ENCODE peak calls at places on chromosomes 5 and 9, in ten cellular contexts. I is A549, K is GM23338, M is neural progenitor cell, J is PC-3, E is MM.1S, P is hepatocyte, U is fibroblast of lung, Q is IMR-90, D is mammary epithelial cell. R is an unnamed sample.

GRCh38 chr5:163269624-163270023 is 167.8 kb upstream of the CCNG1 start:
- DNase-seq in Q (no peak), J (peak; percentile 77), I (peak; percentile 4), D (no peak), K (peak; percentile 45), U (no peak), M (peak; percentile 29), P (peak; percentile 46), E (peak; percentile 63), R (no peak)

GRCh38 chr9:1761807-1762206 is 253.3 kb upstream of the SMARCA2 start:
- DNase-seq in U (no peak), P (no peak), E (no peak), J (no peak), D (no peak), M (no peak), K (no peak), Q (no peak), I (no peak), R (no peak)

GRCh38 chr5:6461006-6461405 is 12.3 kb downstream of the UBE2QL1 start:
- DNase-seq in E (no peak), P (no peak), K (no peak), I (no peak), J (no peak), M (no peak), U (no peak), Q (no peak), D (no peak), R (no peak)

GRCh38 chr9:89677696-89678393 is 73.0 kb downstream of the GADD45G start:
- DNase-seq in K (peak; percentile 95), E (no peak), M (peak; percentile 94), I (no peak), J (no peak), Q (no peak), D (no peak), U (peak; percentile 15), P (no peak), R (no peak)

GRCh38 chr9:93148721-93149120 is 14.7 kb upstream of the NINJ1 start:
- DNase-seq in J (no peak), K (no peak), U (no peak), I (no peak), Q (no peak), E (no peak), P (no peak), D (no peak), M (no peak), R (no peak)

GRCh38 chr9:99000480-99001395 is 57.0 kb downstream of the COL15A1 start:
- DNase-seq in U (peak; percentile 76), D (peak; percentile 44), Q (peak; percentile 85), I (peak; percentile 70), M (peak; percentile 63), P (peak; percentile 77), J (peak; percentile 68), E (peak; percentile 55), K (peak; percentile 65), R (peak; percentile 85)

GRCh38 chr9:129964901-129965734 is 77.9 kb downstream of the FNBP1 start:
- DNase-seq in J (peak; percentile 54), M (peak; percentile 40), P (no peak), E (no peak), D (no peak), I (peak; percentile 39), Q (peak; percentile 93), K (peak; percentile 51), U (peak; percentile 84), R (no peak)

GRCh38 chr5:52811067-52811749 is 23.5 kb downstream of the ITGA1 start:
- DNase-seq in P (peak; percentile 12), E (no peak), Q (peak; percentile 77), M (no peak), I (peak; percentile 60), U (peak; percentile 71), K (no peak), J (peak; percentile 49), D (peak; percentile 29), R (no peak)

GRCh38 chr5:3010301-3010952 is 258.9 kb upstream of the IRX2 start:
- DNase-seq in M (no peak), J (no peak), E (no peak), P (no peak), Q (no peak), D (peak; percentile 71), K (no peak), U (no peak), I (no peak), R (no peak)

GRCh38 chr9:95341262-95342011 is 23.9 kb upstream of the FANCC start:
- DNase-seq in D (peak; percentile 12), J (peak; percentile 22), M (peak; percentile 27), K (peak; percentile 43), P (no peak), I (peak; percentile 38), U (peak; percentile 65), Q (peak; percentile 37), E (no peak), R (peak; percentile 52)

GRCh38 chr5:146877783-146878470 is 630 bp downstream of the PPP2R2B start:
- DNase-seq in I (no peak), P (peak; percentile 33), Q (no peak), E (peak; percentile 56), J (no peak), U (no peak), D (no peak), K (peak; percentile 76), M (peak; percentile 76), R (no peak)

DNA sequence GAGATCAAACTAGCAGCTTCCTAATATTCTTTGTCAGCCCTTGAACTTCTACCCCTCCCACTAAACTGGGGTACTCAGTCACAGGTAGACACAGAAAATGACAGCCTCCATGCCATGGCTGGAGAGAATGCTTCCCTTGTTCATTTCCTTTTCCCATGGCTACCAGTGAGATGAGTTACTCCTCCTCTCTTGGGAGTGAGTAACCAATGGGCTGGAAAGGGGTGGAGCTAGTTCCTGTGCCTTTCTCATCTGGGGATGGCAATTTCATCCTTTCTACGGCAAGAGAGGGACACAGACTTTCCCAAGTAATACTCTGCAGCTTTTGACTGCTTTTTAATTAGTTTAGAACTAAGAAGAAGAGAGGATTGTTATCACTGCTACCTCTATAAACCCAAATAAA is 1045.6 kb upstream of the WWC1 start:
- DNase-seq in I (no peak), E (no peak), D (no peak), J (no peak), K (peak; percentile 64), U (no peak), P (no peak), Q (no peak), M (peak; percentile 17), R (no peak)
- H3K27ac ChIP-seq in I (no peak overlapping the region), E (no peak overlapping the region), D (no peak overlapping the region), J (no peak overlapping the region), K (no peak overlapping the region), U (no peak overlapping the region), P (no peak overlapping the region), Q (no peak overlapping the region), M (no peak overlapping the region), R (no peak overlapping the region)

GRCh38 chr5:59608745-59609144 is 284.8 kb downstream of the PDE4D start:
- DNase-seq in Q (no peak), I (no peak), U (peak; percentile 22), M (no peak), J (no peak), D (no peak), E (no peak), K (no peak), P (no peak), R (no peak)

GRCh38 chr5:59609501-59610265 is 283.8 kb downstream of the PDE4D start:
- DNase-seq in I (no peak), M (no peak), Q (no peak), K (no peak), E (no peak), J (no peak), U (peak; percentile 11), D (no peak), P (no peak), R (no peak)

GRCh38 chr5:59604111-59604510 is 289.4 kb downstream of the PDE4D start:
- DNase-seq in D (no peak), M (no peak), P (no peak), E (no peak), U (no peak), I (no peak), J (no peak), K (no peak), Q (no peak), R (no peak)

GRCh38 chr5:59607126-59607807 is 286.3 kb downstream of the PDE4D start:
- DNase-seq in U (no peak), D (no peak), Q (no peak), E (no peak), K (peak; percentile 16), I (no peak), M (no peak), P (no peak), J (no peak), R (no peak)
- H3K4me2 ChIP-seq in U (peak overlapping the region; percentile 33), D (no peak overlapping the region), Q (no peak overlapping the region), E (no peak overlapping the region), K (peak overlapping the region; percentile 59), I (no peak overlapping the region), M (no peak overlapping the region), P (no peak overlapping the region), J (no peak overlapping the region), R (no peak overlapping the region)

GRCh38 chr5:179375236-179375685 is 30.0 kb upstream of the ADAMTS2 start:
- DNase-seq in I (no peak), D (no peak), M (no peak), J (no peak), K (no peak), U (no peak), E (no peak), Q (no peak), P (no peak), R (peak; percentile 66)

GRCh38 chr5:179376701-179377420 is 31.6 kb upstream of the ADAMTS2 start:
- DNase-seq in D (no peak), E (no peak), J (no peak), U (no peak), P (no peak), K (no peak), Q (no peak), I (no peak), M (no peak), R (no peak)

GRCh38 chr5:179374506-179375235 is 29.4 kb upstream of the ADAMTS2 start:
- DNase-seq in E (no peak), I (no peak), D (no peak), Q (no peak), K (no peak), P (no peak), M (no peak), J (no peak), U (no peak), R (no peak)

GRCh38 chr5:179377421-179378115 is 32.3 kb upstream of the ADAMTS2 start:
- DNase-seq in U (peak; percentile 19), P (no peak), J (no peak), K (no peak), M (no peak), I (no peak), E (no peak), Q (peak; percentile 18), D (no peak), R (no peak)

GRCh38 chr5:179375966-179376365 is 30.7 kb upstream of the ADAMTS2 start:
- DNase-seq in K (no peak), Q (no peak), M (no peak), D (no peak), I (no peak), E (no peak), U (no peak), P (no peak), J (no peak), R (no peak)
- H3K27ac ChIP-seq in K (no peak overlapping the region), Q (no peak overlapping the region), M (no peak overlapping the region), D (no peak overlapping the region), I (no peak overlapping the region), E (no peak overlapping the region), U (no peak overlapping the region), P (no peak overlapping the region), J (no peak overlapping the region), R (no peak overlapping the region)

DNA sequence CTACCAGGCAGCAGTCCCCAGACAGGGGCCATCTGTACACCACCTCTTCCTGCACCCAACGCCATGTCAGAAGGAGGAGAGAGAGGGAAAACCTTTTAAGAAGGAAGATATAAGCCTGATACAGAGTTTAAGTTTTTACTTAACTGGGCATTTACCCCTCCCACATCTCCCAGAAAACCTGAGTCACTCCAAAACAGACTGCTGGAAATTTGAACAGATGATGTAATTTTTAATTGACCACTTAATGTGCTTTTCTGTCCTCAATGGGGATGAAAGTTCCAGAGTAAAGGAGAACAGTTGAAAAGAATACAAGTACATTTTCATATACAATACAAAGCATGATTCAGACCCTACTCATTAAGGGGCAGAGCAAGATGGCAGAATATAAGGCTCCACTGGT is 63.9 kb downstream of the TTC39B start:
- DNase-seq in K (no peak), M (no peak), E (no peak), P (no peak), Q (peak; percentile 55), D (peak; percentile 12), J (no peak), I (no peak), U (peak; percentile 42), R (no peak)
- H3K4me2 ChIP-seq in K (no peak overlapping the region), M (no peak overlapping the region), E (no peak overlapping the region), P (no peak overlapping the region), Q (peak overlapping the region; percentile 20), D (no peak overlapping the region), J (no peak overlapping the region), I (no peak overlapping the region), U (no peak overlapping the region), R (no peak overlapping the region)

R was measured in Karpas-422.